ENCODE peak calls at places on chromosomes 11 and 22, in four cellular contexts. One of them, this sample, is unnamed.

GRCh38 chr11:130599073-130599654 is 150.7 kb downstream of the ADAMTS15 start:
- DNase-seq in prostate gland: no peak
- DNase-seq in choroid plexus epithelial cell: peak; percentile 74
- DNase-seq in heart right ventricle: no peak
- DNase-seq in this sample: peak; percentile 63

GRCh38 chr11:67983916-67984315 is 20.0 kb downstream of the UNC93B1 start:
- DNase-seq in prostate gland: no peak
- DNase-seq in choroid plexus epithelial cell: no peak
- DNase-seq in heart right ventricle: no peak
- DNase-seq in this sample: no peak

GRCh38 chr11:119317592-119318239 is 786 bp upstream of the MCAM start:
- DNase-seq in prostate gland: no peak
- DNase-seq in choroid plexus epithelial cell: no peak
- DNase-seq in heart right ventricle: no peak
- DNase-seq in this sample: no peak

GRCh38 chr11:20770421-20770935 is 101.1 kb downstream of the NELL1 start:
- DNase-seq in prostate gland: no peak
- DNase-seq in choroid plexus epithelial cell: no peak
- DNase-seq in heart right ventricle: no peak
- DNase-seq in this sample: no peak

GRCh38 chr22:46119729-46120419 is 30.5 kb upstream of the PPARA start:
- DNase-seq in prostate gland: no peak
- DNase-seq in choroid plexus epithelial cell: peak; percentile 87
- DNase-seq in heart right ventricle: no peak
- DNase-seq in this sample: peak; percentile 89

GRCh38 chr11:120215634-120216033 is 4.8 kb downstream of the OAF start:
- DNase-seq in prostate gland: no peak
- DNase-seq in choroid plexus epithelial cell: peak; percentile 49
- DNase-seq in heart right ventricle: peak; percentile 43
- DNase-seq in this sample: peak; percentile 63

GRCh38 chr11:129611661-129612566 is 203.7 kb upstream of the TMEM45B start:
- DNase-seq in prostate gland: peak; percentile 33
- DNase-seq in choroid plexus epithelial cell: peak; percentile 11
- DNase-seq in heart right ventricle: no peak
- DNase-seq in this sample: peak; percentile 11

GRCh38 chr11:23869673-23870072 is 627.2 kb upstream of the LUZP2 start:
- DNase-seq in prostate gland: no peak
- DNase-seq in choroid plexus epithelial cell: no peak
- DNase-seq in heart right ventricle: no peak
- DNase-seq in this sample: no peak

GRCh38 chr11:69819541-69820070 is 390 bp upstream of the FGF3 start:
- DNase-seq in prostate gland: no peak
- DNase-seq in choroid plexus epithelial cell: no peak
- DNase-seq in heart right ventricle: no peak
- DNase-seq in this sample: no peak

DNA sequence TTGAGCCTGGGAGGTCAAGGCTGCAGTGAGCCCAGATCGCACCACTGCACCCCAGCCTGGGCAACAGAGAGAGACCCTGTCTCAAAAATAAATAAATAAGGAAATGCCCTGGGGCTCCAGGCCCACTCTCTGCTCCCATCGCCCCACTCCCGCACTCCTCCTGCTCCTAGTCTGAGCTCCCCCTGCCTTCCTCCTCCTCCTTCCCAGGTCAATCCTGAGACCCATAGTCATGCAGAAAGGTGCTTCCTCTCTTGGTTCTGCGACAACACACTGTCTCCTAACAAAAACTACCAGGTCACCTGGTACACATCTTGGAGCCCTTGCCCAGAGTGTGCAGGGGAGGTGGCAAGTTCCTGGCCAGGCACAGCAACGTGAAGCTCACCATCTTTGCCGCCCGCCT is 6.9 kb upstream of the APOBEC3G start:
- DNase-seq in prostate gland: no peak
- DNase-seq in choroid plexus epithelial cell: no peak
- DNase-seq in heart right ventricle: no peak
- DNase-seq in this sample: no peak
- H3K4me3 ChIP-seq in prostate gland: no peak overlapping the region
- H3K4me3 ChIP-seq in choroid plexus epithelial cell: no peak overlapping the region
- H3K4me3 ChIP-seq in heart right ventricle: no peak overlapping the region
- H3K4me3 ChIP-seq in this sample: no peak overlapping the region

DNA sequence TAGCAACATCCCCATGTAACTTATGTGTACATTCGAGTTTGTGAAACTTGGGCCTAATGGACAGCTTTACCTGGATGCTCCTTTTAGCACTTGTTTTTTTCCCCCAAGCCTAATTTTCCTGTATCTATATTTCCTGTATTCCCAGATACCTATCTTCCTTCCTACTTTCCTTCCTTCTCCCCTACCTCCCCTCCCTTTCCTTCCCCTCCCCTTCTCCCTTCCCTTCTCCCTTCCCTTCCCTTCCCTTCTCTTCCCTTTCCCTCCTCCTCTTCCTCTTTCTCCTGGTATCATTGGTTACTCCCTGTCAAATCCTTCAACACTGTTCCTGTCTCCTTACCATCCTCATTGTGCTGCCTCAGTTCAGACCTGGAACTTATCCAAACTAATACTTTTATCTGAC is 111.8 kb downstream of the HIPK3 start:
- DNase-seq in prostate gland: no peak
- DNase-seq in choroid plexus epithelial cell: no peak
- DNase-seq in heart right ventricle: no peak
- DNase-seq in this sample: no peak
- H3K4me3 ChIP-seq in prostate gland: no peak overlapping the region
- H3K4me3 ChIP-seq in choroid plexus epithelial cell: no peak overlapping the region
- H3K4me3 ChIP-seq in heart right ventricle: no peak overlapping the region
- H3K4me3 ChIP-seq in this sample: no peak overlapping the region

GRCh38 chr11:31817054-31817620 is 6.0 kb upstream of the PAX6 start:
- DNase-seq in prostate gland: no peak
- DNase-seq in choroid plexus epithelial cell: no peak
- DNase-seq in heart right ventricle: no peak
- DNase-seq in this sample: no peak

GRCh38 chr11:31817621-31818493 is 6.7 kb upstream of the PAX6 start:
- DNase-seq in prostate gland: no peak
- DNase-seq in choroid plexus epithelial cell: no peak
- DNase-seq in heart right ventricle: no peak
- DNase-seq in this sample: no peak

GRCh38 chr11:31815743-31816466 is 4.8 kb upstream of the PAX6 start:
- DNase-seq in prostate gland: no peak
- DNase-seq in choroid plexus epithelial cell: no peak
- DNase-seq in heart right ventricle: no peak
- DNase-seq in this sample: no peak

GRCh38 chr11:31818874-31819331 is 7.8 kb upstream of the PAX6 start:
- DNase-seq in prostate gland: no peak
- DNase-seq in choroid plexus epithelial cell: no peak
- DNase-seq in heart right ventricle: no peak
- DNase-seq in this sample: no peak

GRCh38 chr11:31816467-31817053 is 5.4 kb upstream of the PAX6 start:
- DNase-seq in prostate gland: no peak
- DNase-seq in choroid plexus epithelial cell: no peak
- DNase-seq in heart right ventricle: no peak
- DNase-seq in this sample: no peak
- H3K4me3 ChIP-seq in prostate gland: no peak overlapping the region
- H3K4me3 ChIP-seq in choroid plexus epithelial cell: no peak overlapping the region
- H3K4me3 ChIP-seq in heart right ventricle: peak overlapping the region; percentile 51
- H3K4me3 ChIP-seq in this sample: no peak overlapping the region

DNA sequence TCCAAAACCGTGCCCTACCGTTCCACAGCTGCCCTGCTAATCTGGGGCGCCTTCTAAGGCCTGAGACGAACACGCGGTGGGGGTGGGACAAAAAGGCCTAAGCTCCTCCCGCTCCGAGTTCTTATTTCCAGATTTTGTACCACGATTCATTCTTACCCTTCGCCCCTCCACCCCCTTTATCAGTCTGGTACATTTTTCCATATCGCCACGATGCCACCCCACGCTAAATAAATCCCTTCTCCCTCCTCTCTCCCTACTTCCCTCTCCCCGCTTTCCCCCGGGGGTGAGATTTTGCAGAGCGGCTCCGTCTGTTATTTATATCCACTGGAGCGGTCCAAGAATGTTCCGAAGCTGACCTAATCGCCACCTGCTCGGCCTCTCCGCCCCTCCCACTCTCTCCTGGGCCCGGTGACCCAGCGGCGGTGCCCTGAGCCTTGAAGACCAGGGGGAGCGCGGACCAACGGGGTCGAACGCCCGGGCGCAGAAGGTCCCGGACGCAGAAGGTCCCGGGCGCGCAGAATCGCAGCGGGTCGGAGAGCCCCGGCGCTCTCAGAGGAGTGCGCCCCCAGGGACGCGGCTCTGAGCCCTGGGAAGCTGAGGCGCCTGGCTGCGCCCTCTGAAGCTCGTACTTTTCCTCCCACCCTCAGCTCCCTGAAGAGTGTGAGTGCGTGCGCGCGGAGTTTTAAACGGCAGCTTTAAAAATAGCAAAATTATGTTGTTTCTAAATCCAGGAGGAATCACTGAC is 875 bp upstream of the PACSIN3 start:
- DNase-seq in prostate gland: no peak
- DNase-seq in choroid plexus epithelial cell: peak; percentile 47
- DNase-seq in heart right ventricle: peak; percentile 85
- DNase-seq in this sample: peak; percentile 60
- H3K4me3 ChIP-seq in prostate gland: peak overlapping the region; percentile 91
- H3K4me3 ChIP-seq in choroid plexus epithelial cell: peak overlapping the region; percentile 62
- H3K4me3 ChIP-seq in heart right ventricle: peak overlapping the region; percentile 73
- H3K4me3 ChIP-seq in this sample: peak overlapping the region; percentile 57

DNA sequence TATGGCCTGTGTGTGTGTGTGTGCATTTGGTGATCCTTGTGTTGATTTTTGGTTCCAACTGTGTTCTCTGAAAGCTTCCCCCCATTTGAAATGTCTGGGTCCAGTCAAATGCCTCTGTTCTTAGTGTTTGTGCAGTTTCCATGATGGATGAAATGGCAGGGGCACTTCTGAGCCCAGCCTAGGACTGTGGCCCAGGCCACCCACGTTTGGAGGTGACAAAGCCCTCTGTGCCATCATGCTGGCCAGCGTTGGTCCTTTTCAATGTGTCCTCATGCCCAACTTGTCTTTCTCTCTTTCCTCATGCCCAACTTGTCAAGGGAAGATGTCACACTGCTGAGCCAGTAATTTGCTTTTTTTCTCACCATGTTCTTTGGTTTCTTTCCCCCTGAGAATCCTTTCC is 113.8 kb upstream of the NAV2 start:
- DNase-seq in prostate gland: no peak
- DNase-seq in choroid plexus epithelial cell: no peak
- DNase-seq in heart right ventricle: no peak
- DNase-seq in this sample: no peak
- H3K4me3 ChIP-seq in prostate gland: no peak overlapping the region
- H3K4me3 ChIP-seq in choroid plexus epithelial cell: no peak overlapping the region
- H3K4me3 ChIP-seq in heart right ventricle: no peak overlapping the region
- H3K4me3 ChIP-seq in this sample: no peak overlapping the region

GRCh38 chr11:125990244-125990643 is 44.4 kb downstream of the VSIG10L2 start:
- DNase-seq in prostate gland: no peak
- DNase-seq in choroid plexus epithelial cell: peak; percentile 71
- DNase-seq in heart right ventricle: peak; percentile 48
- DNase-seq in this sample: peak; percentile 83
- H3K4me3 ChIP-seq in prostate gland: no peak overlapping the region
- H3K4me3 ChIP-seq in choroid plexus epithelial cell: no peak overlapping the region
- H3K4me3 ChIP-seq in heart right ventricle: no peak overlapping the region
- H3K4me3 ChIP-seq in this sample: no peak overlapping the region

GRCh38 chr11:124867700-124868099 is 2.5 kb downstream of the ROBO3 start:
- DNase-seq in prostate gland: no peak
- DNase-seq in choroid plexus epithelial cell: peak; percentile 62
- DNase-seq in heart right ventricle: no peak
- DNase-seq in this sample: peak; percentile 39

GRCh38 chr11:124865181-124865901 is at the start of gene ROBO3:
- DNase-seq in prostate gland: no peak
- DNase-seq in choroid plexus epithelial cell: no peak
- DNase-seq in heart right ventricle: no peak
- DNase-seq in this sample: no peak

GRCh38 chr11:124864892-124865180 is 396 bp upstream of the ROBO3 start:
- DNase-seq in prostate gland: no peak
- DNase-seq in choroid plexus epithelial cell: no peak
- DNase-seq in heart right ventricle: no peak
- DNase-seq in this sample: no peak

GRCh38 chr11:124864176-124864891 is 898 bp upstream of the ROBO3 start:
- DNase-seq in prostate gland: no peak
- DNase-seq in choroid plexus epithelial cell: no peak
- DNase-seq in heart right ventricle: no peak
- DNase-seq in this sample: no peak

DNA sequence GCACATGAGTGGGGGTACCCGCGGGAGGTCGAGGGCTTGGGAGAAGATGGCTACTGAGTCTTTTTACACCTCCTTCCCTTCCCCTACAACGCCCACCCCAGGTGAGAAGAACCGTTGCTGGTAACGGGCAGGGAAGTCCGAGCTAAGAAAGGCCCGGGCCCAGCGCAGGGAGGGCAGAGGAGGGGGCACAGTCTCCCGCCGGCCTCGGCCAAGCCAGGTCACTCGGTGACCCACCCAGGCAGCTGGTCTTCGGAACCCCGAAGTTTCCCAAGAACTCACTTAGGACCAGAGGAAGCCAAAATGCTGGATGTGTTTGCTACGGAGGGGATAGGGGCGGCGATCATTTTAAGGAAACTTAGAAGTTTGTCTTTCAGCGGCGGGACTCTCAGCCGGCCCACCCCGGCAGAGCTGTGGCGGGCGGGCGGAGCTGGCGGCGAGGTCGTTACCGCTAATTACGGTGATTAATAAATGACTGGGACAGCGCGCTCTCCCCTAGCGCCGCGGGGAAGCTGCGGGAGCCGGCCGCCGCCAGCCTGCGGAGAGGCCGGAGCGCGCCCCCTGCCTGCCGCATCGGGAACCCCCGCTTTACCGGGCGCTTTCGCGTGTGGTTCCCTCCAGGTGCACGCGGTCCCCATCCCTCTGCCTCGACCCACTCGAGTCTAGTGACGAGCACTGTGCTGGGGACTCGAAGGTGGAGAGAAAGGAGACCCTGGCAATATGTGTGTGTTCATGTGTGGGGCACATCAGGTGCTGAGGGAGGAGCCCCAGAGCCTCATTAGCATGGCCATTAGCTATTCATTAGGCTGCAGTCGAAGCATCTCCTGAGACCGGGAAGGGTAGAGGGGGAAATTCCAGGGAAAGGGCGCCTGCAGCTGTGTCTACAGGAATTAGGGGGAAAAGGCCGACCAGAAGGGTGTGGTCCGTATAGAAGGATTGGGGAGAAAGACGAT is 945 bp downstream of the ROBO3 start:
- DNase-seq in prostate gland: no peak
- DNase-seq in choroid plexus epithelial cell: peak; percentile 34
- DNase-seq in heart right ventricle: no peak
- DNase-seq in this sample: peak; percentile 22
- H3K4me3 ChIP-seq in prostate gland: no peak overlapping the region
- H3K4me3 ChIP-seq in choroid plexus epithelial cell: no peak overlapping the region
- H3K4me3 ChIP-seq in heart right ventricle: peak overlapping the region; percentile 45
- H3K4me3 ChIP-seq in this sample: peak overlapping the region; percentile 19

This sample was measured in fibroblast of the aortic adventitia.